ENCODE peak calls at places on chromosomes 11 and 22, in five cellular contexts. T is HL-60, A is transverse colon, N is cardiac fibroblast, O is mucosa of descending colon. J is an unnamed sample.

GRCh38 chr11:108226036-108226435 is 3.2 kb downstream of the ATM start:
- DNase-seq in T (no peak), A (no peak), N (no peak), O (no peak), J (no peak)

GRCh38 chr22:39664485-39665200 is 94.1 kb downstream of the CACNA1I start:
- DNase-seq in T (no peak), A (peak; percentile 24), N (no peak), O (peak; percentile 54), J (no peak)

GRCh38 chr11:129323896-129324522 is 51.6 kb upstream of the BARX2 start:
- DNase-seq in T (peak; percentile 94), A (peak; percentile 27), N (peak; percentile 57), O (no peak), J (no peak)

GRCh38 chr11:64924910-64925284 is 408 bp downstream of the PPP2R5B start:
- DNase-seq in T (no peak), A (peak; percentile 28), N (peak; percentile 13), O (no peak), J (no peak)

GRCh38 chr11:86910592-86910991 is 44.6 kb downstream of the FZD4 start:
- DNase-seq in T (no peak), A (no peak), N (peak; percentile 18), O (no peak), J (no peak)

GRCh38 chr11:35042906-35043305 is 96.1 kb upstream of the CD44 start:
- DNase-seq in T (no peak), A (no peak), N (no peak), O (no peak), J (no peak)

GRCh38 chr11:118401151-118401879 is at the start of gene ATP5MG:
- DNase-seq in T (peak; percentile 90), A (peak; percentile 93), N (peak; percentile 95), O (peak; percentile 90), J (peak; percentile 91)

GRCh38 chr22:38718414-38718813 is 12.7 kb downstream of the GTPBP1 start:
- DNase-seq in T (no peak), A (peak; percentile 79), N (peak; percentile 76), O (peak; percentile 79), J (no peak)

GRCh38 chr11:89667001-89667400 is 43.1 kb upstream of the TRIM77 start:
- DNase-seq in T (no peak), A (peak; percentile 15), N (no peak), O (no peak), J (no peak)

DNA sequence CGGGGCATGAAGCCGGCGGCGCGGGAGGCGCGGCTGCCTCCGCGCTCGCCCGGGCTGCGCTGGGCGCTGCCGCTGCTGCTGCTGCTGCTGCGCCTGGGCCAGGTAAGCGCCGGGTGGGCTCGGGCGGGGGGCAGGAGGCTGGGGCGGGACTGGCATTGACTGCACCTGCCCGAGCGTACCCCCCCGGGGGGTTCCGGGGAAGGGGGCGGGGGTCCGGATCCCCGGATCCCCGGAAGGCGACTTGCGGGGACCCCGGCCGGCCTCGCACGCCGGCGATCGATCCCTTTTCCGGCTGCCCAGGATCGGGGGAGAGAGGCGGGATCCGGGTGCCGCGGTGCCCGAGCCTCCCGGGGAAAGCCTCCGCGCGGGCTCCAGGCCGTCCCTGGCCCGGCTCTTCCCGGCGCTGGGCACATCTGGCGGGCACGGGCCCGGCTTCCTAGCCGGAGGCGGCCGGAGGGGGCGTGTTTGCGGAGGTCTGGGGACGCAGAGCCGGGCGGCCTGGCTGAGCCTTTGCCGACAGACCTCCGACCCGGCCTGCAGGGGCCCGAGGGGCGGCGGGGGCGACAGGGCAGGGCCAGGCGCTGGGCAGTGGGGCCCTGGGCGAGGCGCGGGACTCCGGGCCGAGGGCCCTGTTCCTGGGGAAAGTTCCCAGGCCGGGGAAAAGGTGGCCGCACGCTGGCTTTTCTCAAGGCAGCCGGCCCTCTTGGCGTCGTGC is 705 bp downstream of the PTPRJ start:
- DNase-seq in T (peak; percentile 26), A (peak; percentile 63), N (peak; percentile 40), O (peak; percentile 78), J (peak; percentile 35)
- TF ChIP-seq CTCF in T (no peak), A (no peak), N (no peak), O (no peak), J (peak; percentile 46)

GRCh38 chr11:70270877-70271634 is 566 bp downstream of the PPFIA1 start:
- DNase-seq in T (peak; percentile 16), A (peak; percentile 50), N (peak; percentile 56), O (peak; percentile 69), J (peak; percentile 28)

GRCh38 chr11:70270104-70270876 is at the start of gene PPFIA1:
- DNase-seq in T (peak; percentile 91), A (peak; percentile 97), N (peak; percentile 92), O (peak; percentile 98), J (peak; percentile 96)

GRCh38 chr11:70268526-70268925 is 2.0 kb upstream of the PPFIA1 start:
- DNase-seq in T (no peak), A (no peak), N (no peak), O (no peak), J (no peak)

GRCh38 chr11:70271635-70271953 is 1.1 kb downstream of the PPFIA1 start:
- DNase-seq in T (no peak), A (no peak), N (no peak), O (no peak), J (no peak)

DNA sequence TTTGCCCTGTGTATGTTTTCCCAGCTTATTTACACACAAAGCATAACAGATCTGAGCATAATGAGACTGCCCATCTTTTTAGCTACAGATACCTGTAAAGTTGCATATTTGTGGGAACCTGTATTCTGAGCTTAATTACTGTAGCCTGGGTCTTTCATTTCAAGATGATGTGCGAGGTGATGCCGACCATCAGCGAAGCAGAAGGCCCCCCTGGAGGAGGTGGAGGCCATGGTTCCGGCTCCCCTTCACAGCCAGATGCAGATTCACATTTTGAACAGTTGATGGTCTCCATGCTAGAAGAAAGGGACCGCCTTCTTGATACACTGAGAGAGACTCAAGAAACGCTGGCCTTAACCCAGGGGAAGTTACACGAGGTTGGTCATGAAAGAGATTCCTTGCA is 1.5 kb downstream of the PPFIA1 start:
- DNase-seq in T (no peak), A (no peak), N (no peak), O (no peak), J (no peak)
- H3K4me3 ChIP-seq in T (peak overlapping the region; percentile 92), A (no peak overlapping the region), N (no peak overlapping the region), O (no peak overlapping the region), J (peak overlapping the region; percentile 97)

GRCh38 chr22:26757496-26757895 is 100.1 kb downstream of the MIAT start:
- DNase-seq in T (no peak), A (no peak), N (no peak), O (no peak), J (no peak)

GRCh38 chr22:26762503-26763170 is 105.2 kb downstream of the MIAT start:
- DNase-seq in T (no peak), A (no peak), N (no peak), O (no peak), J (no peak)

GRCh38 chr22:26753125-26753862 is 95.9 kb downstream of the MIAT start:
- DNase-seq in T (no peak), A (no peak), N (no peak), O (no peak), J (no peak)

GRCh38 chr22:26751217-26751616 is 93.8 kb downstream of the MIAT start:
- DNase-seq in T (peak; percentile 8), A (no peak), N (peak; percentile 34), O (no peak), J (no peak)

GRCh38 chr22:26756675-26757293 is 99.4 kb downstream of the MIAT start:
- DNase-seq in T (peak; percentile 20), A (peak; percentile 59), N (peak; percentile 57), O (peak; percentile 69), J (peak; percentile 55)
- TF ChIP-seq CTCF in T (peak; percentile 41), A (peak; percentile 94), N (peak; percentile 64), O (peak; percentile 75), J (peak; percentile 97)

GRCh38 chr11:57320067-57320718 is 4.6 kb downstream of the TNKS1BP1 start:
- DNase-seq in T (no peak), A (no peak), N (no peak), O (no peak), J (no peak)
- H3K4me3 ChIP-seq in T (no peak overlapping the region), A (no peak overlapping the region), N (no peak overlapping the region), O (no peak overlapping the region), J (peak overlapping the region; percentile 86)

GRCh38 chr11:33987545-33987944 is 64.0 kb upstream of the CAPRIN1 start:
- DNase-seq in T (no peak), A (no peak), N (no peak), O (no peak), J (no peak)

GRCh38 chr11:33987975-33988580 is 63.5 kb upstream of the CAPRIN1 start:
- DNase-seq in T (peak; percentile 88), A (peak; percentile 67), N (peak; percentile 91), O (peak; percentile 60), J (peak; percentile 46)

GRCh38 chr11:33980896-33981295 is 70.6 kb upstream of the CAPRIN1 start:
- DNase-seq in T (peak; percentile 55), A (no peak), N (peak; percentile 41), O (no peak), J (no peak)

GRCh38 chr11:33982661-33983060 is 68.9 kb upstream of the CAPRIN1 start:
- DNase-seq in T (no peak), A (no peak), N (no peak), O (no peak), J (no peak)

GRCh38 chr11:33984682-33985389 is 66.7 kb upstream of the CAPRIN1 start:
- DNase-seq in T (no peak), A (no peak), N (no peak), O (no peak), J (no peak)
- TF ChIP-seq CTCF in T (peak; percentile 3), A (no peak), N (peak; percentile 29), O (no peak), J (no peak)

GRCh38 chr11:2884424-2884815 is 1.2 kb downstream of the CDKN1C start:
- DNase-seq in T (no peak), A (peak; percentile 53), N (no peak), O (peak; percentile 64), J (peak; percentile 66)

GRCh38 chr11:2885017-2885675 is 429 bp downstream of the CDKN1C start:
- DNase-seq in T (peak; percentile 26), A (peak; percentile 71), N (peak; percentile 25), O (peak; percentile 76), J (peak; percentile 63)

GRCh38 chr11:2882681-2883110 is 2.9 kb downstream of the CDKN1C start:
- DNase-seq in T (no peak), A (no peak), N (no peak), O (peak; percentile 26), J (no peak)

GRCh38 chr11:2885676-2886081 is at the start of gene CDKN1C:
- DNase-seq in T (peak; percentile 59), A (peak; percentile 89), N (peak; percentile 68), O (peak; percentile 91), J (peak; percentile 90)

GRCh38 chr11:2883717-2884423 is 1.7 kb downstream of the CDKN1C start:
- DNase-seq in T (no peak), A (no peak), N (no peak), O (peak; percentile 47), J (peak; percentile 62)
- H3K4me3 ChIP-seq in T (peak overlapping the region; percentile 3), A (peak overlapping the region; percentile 62), N (peak overlapping the region; percentile 53), O (peak overlapping the region; percentile 34), J (peak overlapping the region; percentile 92)